ENCODE peak calls at places on chromosomes 11 and 22, in six cellular contexts. One of them, this sample, is unnamed. For H3K36me3, the result is how much of the 10 kb centered on the place peaks cover.

GRCh38 chr22:24845036-24845918 is 39.3 kb downstream of the SGSM1 start:
- DNase-seq in stomach: no peak
- DNase-seq in upper lobe of right lung: no peak
- DNase-seq in BJ: peak
- DNase-seq in heart right ventricle: no peak
- DNase-seq in mammary epithelial cell: no peak
- DNase-seq in this sample: no peak

GRCh38 chr22:27412866-27413445 is 388.6 kb downstream of the MN1 start:
- DNase-seq in stomach: no peak
- DNase-seq in upper lobe of right lung: no peak
- DNase-seq in BJ: no peak
- DNase-seq in heart right ventricle: no peak
- DNase-seq in mammary epithelial cell: peak
- DNase-seq in this sample: no peak

GRCh38 chr11:87266751-87267150 is 229.0 kb downstream of the TMEM135 start:
- DNase-seq in stomach: no peak
- DNase-seq in upper lobe of right lung: no peak
- DNase-seq in BJ: no peak
- DNase-seq in heart right ventricle: no peak
- DNase-seq in mammary epithelial cell: peak
- DNase-seq in this sample: no peak

GRCh38 chr22:42427211-42427610 is 5.0 kb downstream of the NFAM1 start:
- DNase-seq in stomach: no peak
- DNase-seq in upper lobe of right lung: no peak
- DNase-seq in BJ: no peak
- DNase-seq in heart right ventricle: no peak
- DNase-seq in mammary epithelial cell: no peak
- DNase-seq in this sample: no peak

GRCh38 chr11:120337896-120338840 is 2.0 kb downstream of the ARHGEF12 start:
- DNase-seq in stomach: no peak
- DNase-seq in upper lobe of right lung: no peak
- DNase-seq in BJ: no peak
- DNase-seq in heart right ventricle: no peak
- DNase-seq in mammary epithelial cell: no peak
- DNase-seq in this sample: no peak

GRCh38 chr11:42657169-42657568 is 654.6 kb upstream of the API5 start:
- DNase-seq in stomach: no peak
- DNase-seq in upper lobe of right lung: no peak
- DNase-seq in BJ: no peak
- DNase-seq in heart right ventricle: no peak
- DNase-seq in mammary epithelial cell: no peak
- DNase-seq in this sample: no peak

GRCh38 chr22:21972293-21972779 is 10.3 kb downstream of the TOP3B start:
- DNase-seq in stomach: no peak
- DNase-seq in upper lobe of right lung: no peak
- DNase-seq in BJ: no peak
- DNase-seq in heart right ventricle: no peak
- DNase-seq in mammary epithelial cell: no peak
- DNase-seq in this sample: peak

GRCh38 chr11:60935676-60936442 is 11.6 kb downstream of the TMEM132A start:
- DNase-seq in stomach: no peak
- DNase-seq in upper lobe of right lung: peak
- DNase-seq in BJ: no peak
- DNase-seq in heart right ventricle: no peak
- DNase-seq in mammary epithelial cell: no peak
- DNase-seq in this sample: no peak

GRCh38 chr11:9090488-9091043 is 833 bp downstream of the SCUBE2 start:
- DNase-seq in stomach: no peak
- DNase-seq in upper lobe of right lung: no peak
- DNase-seq in BJ: no peak
- DNase-seq in heart right ventricle: no peak
- DNase-seq in mammary epithelial cell: no peak
- DNase-seq in this sample: no peak

GRCh38 chr11:75355051-75355450 is 3.6 kb upstream of the ARRB1 start:
- DNase-seq in stomach: no peak
- DNase-seq in upper lobe of right lung: no peak
- DNase-seq in BJ: no peak
- DNase-seq in heart right ventricle: no peak
- DNase-seq in mammary epithelial cell: no peak
- DNase-seq in this sample: peak

GRCh38 chr11:44605068-44605708 is 39.7 kb downstream of the CD82 start:
- DNase-seq in stomach: no peak
- DNase-seq in upper lobe of right lung: no peak
- DNase-seq in BJ: no peak
- DNase-seq in heart right ventricle: no peak
- DNase-seq in mammary epithelial cell: no peak
- DNase-seq in this sample: no peak
- H3K36me3 ChIP-seq in stomach: under half
- H3K36me3 ChIP-seq in upper lobe of right lung: under half
- H3K36me3 ChIP-seq in BJ: under half
- H3K36me3 ChIP-seq in heart right ventricle: under half
- H3K36me3 ChIP-seq in mammary epithelial cell: under half
- H3K36me3 ChIP-seq in this sample: under half

DNA sequence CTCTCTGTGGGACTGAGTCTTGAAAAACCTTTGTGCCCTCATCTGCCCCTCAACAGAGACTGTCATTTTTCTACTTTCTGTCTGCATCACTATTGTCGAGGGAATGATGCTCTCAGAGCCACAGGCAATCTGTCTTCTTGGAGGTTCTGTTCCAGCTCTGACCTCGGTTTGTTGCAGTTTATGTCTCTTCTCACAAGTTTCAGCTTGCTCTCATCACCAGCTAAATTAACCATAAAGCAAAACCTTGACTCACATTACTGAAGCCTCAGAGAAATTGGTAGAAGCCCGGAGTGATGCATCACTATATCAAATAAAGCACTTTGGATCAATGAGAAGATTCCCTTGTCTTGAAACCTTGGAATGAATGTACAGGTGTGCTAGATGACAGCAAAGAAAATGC is 60.6 kb upstream of the BLID start:
- DNase-seq in stomach: no peak
- DNase-seq in upper lobe of right lung: no peak
- DNase-seq in BJ: no peak
- DNase-seq in heart right ventricle: no peak
- DNase-seq in mammary epithelial cell: peak
- DNase-seq in this sample: no peak
- H3K36me3 ChIP-seq in stomach: under half
- H3K36me3 ChIP-seq in upper lobe of right lung: under half
- H3K36me3 ChIP-seq in BJ: under half
- H3K36me3 ChIP-seq in heart right ventricle: under half
- H3K36me3 ChIP-seq in mammary epithelial cell: under half
- H3K36me3 ChIP-seq in this sample: under half

GRCh38 chr22:36343720-36344105 is 44.1 kb downstream of the MYH9 start:
- DNase-seq in stomach: peak
- DNase-seq in upper lobe of right lung: no peak
- DNase-seq in BJ: no peak
- DNase-seq in heart right ventricle: no peak
- DNase-seq in mammary epithelial cell: no peak
- DNase-seq in this sample: no peak
- H3K36me3 ChIP-seq in stomach: half or more
- H3K36me3 ChIP-seq in upper lobe of right lung: half or more
- H3K36me3 ChIP-seq in BJ: under half
- H3K36me3 ChIP-seq in heart right ventricle: under half
- H3K36me3 ChIP-seq in mammary epithelial cell: under half
- H3K36me3 ChIP-seq in this sample: under half

GRCh38 chr22:17607891-17608521 is 20.5 kb downstream of the ATP6V1E1 start:
- DNase-seq in stomach: no peak
- DNase-seq in upper lobe of right lung: no peak
- DNase-seq in BJ: no peak
- DNase-seq in heart right ventricle: no peak
- DNase-seq in mammary epithelial cell: no peak
- DNase-seq in this sample: no peak
- H3K36me3 ChIP-seq in stomach: half or more
- H3K36me3 ChIP-seq in upper lobe of right lung: half or more
- H3K36me3 ChIP-seq in BJ: under half
- H3K36me3 ChIP-seq in heart right ventricle: under half
- H3K36me3 ChIP-seq in mammary epithelial cell: under half
- H3K36me3 ChIP-seq in this sample: under half